ENCODE peak calls at places on chromosomes 1 and 21, in four cellular contexts. Z, J, R and A are unnamed samples.

GRCh38 chr21:46424621-46425020 is 34.1 kb upstream of the DIP2A start:
- DNase-seq in Z (no peak), J (no peak), R (no peak), A (no peak)

GRCh38 chr1:28110555-28110954 is 22.1 kb upstream of the EYA3 start:
- DNase-seq in Z (no peak), J (no peak), R (no peak), A (no peak)

GRCh38 chr1:1826356-1827088 is 48.3 kb upstream of the NADK start:
- DNase-seq in Z (no peak), J (no peak), R (no peak), A (no peak)

GRCh38 chr1:116496380-116496779 is 74.4 kb downstream of the CD58 start:
- DNase-seq in Z (no peak), J (no peak), R (no peak), A (no peak)

GRCh38 chr1:220189750-220190347 is 82.4 kb downstream of the RAB3GAP2 start:
- DNase-seq in Z (peak), J (no peak), R (no peak), A (no peak)

GRCh38 chr1:242523968-242524570 is 428 bp downstream of the PLD5 start:
- DNase-seq in Z (no peak), J (no peak), R (peak), A (peak)

GRCh38 chr1:1677718-1678580 is 14.6 kb downstream of the SLC35E2B start:
- DNase-seq in Z (peak), J (no peak), R (no peak), A (no peak)

GRCh38 chr1:2278591-2279209 is 50.6 kb downstream of the SKI start:
- DNase-seq in Z (no peak), J (no peak), R (no peak), A (no peak)

GRCh38 chr1:167651161-167651693 is 21.2 kb downstream of the RCSD1 start:
- DNase-seq in Z (peak), J (no peak), R (no peak), A (peak)

GRCh38 chr1:204420039-204421004 is 8.7 kb upstream of the PPP1R15B start:
- DNase-seq in Z (no peak), J (no peak), R (no peak), A (no peak)

GRCh38 chr21:37172646-37173045 is 94.5 kb downstream of the VPS26C start:
- DNase-seq in Z (no peak), J (no peak), R (no peak), A (no peak)

GRCh38 chr1:4379451-4380175 is 274.8 kb upstream of the AJAP1 start:
- DNase-seq in Z (no peak), J (no peak), R (no peak), A (no peak)

GRCh38 chr1:43449708-43450069 is 4.0 kb downstream of the HYI start:
- DNase-seq in Z (no peak), J (no peak), R (no peak), A (no peak)

GRCh38 chr1:177959793-177960515 is 9.9 kb downstream of the SEC16B start:
- DNase-seq in Z (no peak), J (no peak), R (no peak), A (peak)
- TF ChIP-seq CTCF in Z (peak), J (peak), R (peak), A (peak)

DNA sequence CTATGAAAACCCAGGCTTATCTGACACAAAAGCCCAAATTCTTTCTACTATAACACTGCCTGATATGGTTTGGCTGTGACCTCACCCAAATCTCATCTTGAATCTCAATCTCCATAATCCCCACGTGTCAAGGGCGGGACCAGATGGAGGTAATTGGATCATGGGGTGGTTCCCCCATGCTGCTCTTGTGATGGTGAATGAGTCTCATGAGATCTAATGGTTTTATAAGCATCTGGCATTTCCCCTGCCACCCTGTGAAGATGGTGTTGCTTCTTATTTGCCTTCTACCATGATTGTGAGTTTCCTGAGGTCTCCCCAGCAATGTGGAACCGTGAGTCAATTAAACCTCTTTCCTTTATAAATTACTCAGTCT is 123.3 kb upstream of the USP24 start:
- DNase-seq in Z (no peak), J (no peak), R (no peak), A (no peak)
- TF ChIP-seq CTCF in Z (no peak), J (no peak), R (no peak), A (no peak)

DNA sequence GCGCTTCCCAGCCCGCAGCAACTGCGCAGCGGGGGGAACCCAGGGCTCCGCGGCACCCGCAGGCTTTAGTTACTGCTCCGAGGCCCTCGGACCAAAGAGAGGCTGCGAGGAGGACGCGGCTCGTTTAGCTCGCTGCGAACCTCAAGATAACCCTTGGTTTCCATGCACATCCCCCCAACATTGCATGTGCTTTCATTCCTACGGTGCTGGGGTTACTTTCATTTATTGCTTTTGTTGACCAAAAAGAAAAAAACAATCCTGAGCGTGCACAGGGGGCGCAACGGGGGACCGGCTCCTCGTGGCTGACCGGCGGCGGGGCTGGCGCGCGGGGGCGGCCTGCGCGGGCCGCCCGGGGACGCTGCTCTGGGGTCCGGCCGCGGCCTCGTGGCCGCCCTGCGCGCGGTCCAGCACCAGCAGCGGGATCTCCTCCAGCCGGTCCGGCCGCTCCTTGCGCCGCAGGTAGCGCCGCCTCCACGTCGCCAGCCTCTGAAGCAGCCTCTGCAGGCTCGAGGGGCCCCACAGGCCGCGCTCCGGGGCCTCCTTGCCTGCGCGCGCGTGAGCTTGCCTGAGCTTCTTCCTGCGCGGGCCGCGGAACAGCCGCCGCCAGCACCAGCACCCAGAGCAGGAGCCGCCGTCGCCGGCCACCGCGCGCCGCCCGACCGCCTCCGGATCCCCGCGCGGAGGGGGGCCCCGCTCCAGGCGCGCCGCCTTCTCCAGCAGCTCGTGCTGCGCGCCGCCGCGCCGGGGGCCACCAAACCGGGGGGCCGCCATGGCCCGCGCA is 77.4 kb downstream of the DESI2 start:
- DNase-seq in Z (peak), J (no peak), R (peak), A (peak)
- TF ChIP-seq CTCF in Z (no peak), J (no peak), R (peak), A (no peak)

DNA sequence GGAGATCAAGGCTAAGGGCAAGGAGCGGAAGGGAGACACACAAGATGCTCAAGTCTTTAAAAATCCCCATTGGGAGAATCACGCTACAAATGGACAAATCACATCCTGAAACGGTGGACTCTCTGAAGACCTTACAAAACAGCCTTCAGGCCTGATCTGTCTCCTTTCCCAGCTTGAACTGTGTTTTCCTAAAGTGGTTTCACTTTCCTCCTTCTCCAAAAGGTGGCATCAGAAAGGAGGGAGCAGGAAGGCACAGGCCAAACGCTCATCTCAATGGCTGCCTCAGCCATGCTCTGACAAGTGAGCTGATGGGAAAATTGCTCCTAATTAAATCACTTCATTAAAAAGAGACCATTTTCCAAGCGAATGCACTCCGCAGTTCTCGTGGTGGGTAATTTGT is 47.7 kb downstream of the UTP25 start:
- DNase-seq in Z (no peak), J (no peak), R (no peak), A (peak)
- TF ChIP-seq CTCF in Z (no peak), J (peak), R (peak), A (no peak)

DNA sequence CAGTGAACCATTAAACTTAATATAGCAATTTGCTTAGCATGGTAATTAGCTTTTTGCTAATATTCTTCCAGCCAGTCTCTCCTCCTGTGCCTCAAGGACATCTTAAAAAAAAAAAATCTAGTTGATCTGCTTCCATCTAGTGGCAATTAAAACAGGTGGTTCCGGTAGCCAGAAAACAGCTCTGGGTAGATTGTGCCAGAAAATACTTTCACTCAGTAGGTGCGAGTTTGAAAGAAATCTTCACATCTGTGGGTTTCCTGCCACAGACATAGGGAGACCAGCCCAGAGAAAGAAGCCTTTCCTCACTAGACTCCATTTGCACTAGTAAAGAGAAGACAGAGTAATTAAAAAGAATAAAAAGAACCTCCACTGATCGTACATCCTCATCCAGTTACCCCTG is 17.1 kb downstream of the SELL start:
- DNase-seq in Z (peak), J (no peak), R (no peak), A (no peak)
- TF ChIP-seq CTCF in Z (peak), J (no peak), R (no peak), A (no peak)

DNA sequence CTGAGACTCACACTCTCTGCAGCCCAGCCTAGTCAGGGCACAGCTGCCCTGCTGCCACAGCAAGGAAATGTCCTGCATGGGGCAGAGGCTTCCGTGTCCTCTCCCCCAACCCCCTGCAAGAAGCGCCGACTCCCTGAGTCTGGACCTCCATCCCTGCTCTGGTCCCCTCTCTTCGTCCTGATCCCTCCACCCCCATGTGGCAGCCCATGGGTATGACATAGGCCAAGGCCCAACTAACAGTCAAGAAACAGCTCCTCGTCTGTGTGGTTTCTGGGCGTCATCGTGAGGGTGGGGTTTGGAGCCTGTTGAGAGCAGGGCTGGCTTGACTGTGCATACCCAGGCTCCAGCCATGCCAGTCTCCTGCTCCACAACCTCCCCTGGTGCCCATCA is 19.5 kb downstream of the FAAH start:
- DNase-seq in Z (peak), J (no peak), R (no peak), A (peak)
- TF ChIP-seq CTCF in Z (peak), J (peak), R (peak), A (peak)